ENCODE peak calls at places on chromosomes 7 and 10, in six cellular contexts. One of them, this sample, is unnamed.

GRCh38 chr7:96143495-96144259 is 178.2 kb downstream of the SLC25A13 start:
- DNase-seq in CD8-positive, alpha-beta T cell: no peak
- DNase-seq in activated CD4-positive, alpha-beta T cell treated with anti-CD3 and anti-CD28 coated beads, Interleukin-2, amount 50 U/mL, for 48 hours: no peak
- DNase-seq in activated CD8-positive, alpha-beta memory T cell treated with anti-CD3 and anti-CD28 coated beads for 48 hours: no peak
- DNase-seq in neural progenitor cell: peak
- DNase-seq in fibroblast of the aortic adventitia: no peak
- DNase-seq in this sample: no peak

GRCh38 chr10:42783181-42783549 is 570 bp downstream of the BMS1 start:
- DNase-seq in fibroblast of the aortic adventitia: peak
- DNase-seq in neural progenitor cell: peak
- DNase-seq in activated CD8-positive, alpha-beta memory T cell treated with anti-CD3 and anti-CD28 coated beads for 48 hours: no peak
- DNase-seq in activated CD4-positive, alpha-beta T cell treated with anti-CD3 and anti-CD28 coated beads, Interleukin-2, amount 50 U/mL, for 48 hours: peak
- DNase-seq in CD8-positive, alpha-beta T cell: no peak
- DNase-seq in this sample: peak

GRCh38 chr7:31336202-31337035 is 4.1 kb downstream of the NEUROD6 start:
- DNase-seq in activated CD4-positive, alpha-beta T cell treated with anti-CD3 and anti-CD28 coated beads, Interleukin-2, amount 50 U/mL, for 48 hours: no peak
- DNase-seq in neural progenitor cell: peak
- DNase-seq in activated CD8-positive, alpha-beta memory T cell treated with anti-CD3 and anti-CD28 coated beads for 48 hours: no peak
- DNase-seq in CD8-positive, alpha-beta T cell: no peak
- DNase-seq in fibroblast of the aortic adventitia: no peak
- DNase-seq in this sample: no peak

GRCh38 chr10:71246591-71247143 is 34.3 kb downstream of the UNC5B start:
- DNase-seq in fibroblast of the aortic adventitia: no peak
- DNase-seq in activated CD4-positive, alpha-beta T cell treated with anti-CD3 and anti-CD28 coated beads, Interleukin-2, amount 50 U/mL, for 48 hours: no peak
- DNase-seq in activated CD8-positive, alpha-beta memory T cell treated with anti-CD3 and anti-CD28 coated beads for 48 hours: no peak
- DNase-seq in CD8-positive, alpha-beta T cell: no peak
- DNase-seq in neural progenitor cell: no peak
- DNase-seq in this sample: no peak

GRCh38 chr10:14052926-14053325 is 277.8 kb downstream of the FRMD4A start:
- DNase-seq in neural progenitor cell: no peak
- DNase-seq in CD8-positive, alpha-beta T cell: no peak
- DNase-seq in activated CD4-positive, alpha-beta T cell treated with anti-CD3 and anti-CD28 coated beads, Interleukin-2, amount 50 U/mL, for 48 hours: no peak
- DNase-seq in activated CD8-positive, alpha-beta memory T cell treated with anti-CD3 and anti-CD28 coated beads for 48 hours: no peak
- DNase-seq in fibroblast of the aortic adventitia: no peak
- DNase-seq in this sample: no peak

GRCh38 chr10:62018141-62018911 is 116.8 kb downstream of the ARID5B start:
- DNase-seq in fibroblast of the aortic adventitia: no peak
- DNase-seq in CD8-positive, alpha-beta T cell: no peak
- DNase-seq in neural progenitor cell: no peak
- DNase-seq in activated CD4-positive, alpha-beta T cell treated with anti-CD3 and anti-CD28 coated beads, Interleukin-2, amount 50 U/mL, for 48 hours: no peak
- DNase-seq in activated CD8-positive, alpha-beta memory T cell treated with anti-CD3 and anti-CD28 coated beads for 48 hours: no peak
- DNase-seq in this sample: no peak

GRCh38 chr7:149284343-149284742 is 22.3 kb downstream of the ZNF783 start:
- DNase-seq in activated CD8-positive, alpha-beta memory T cell treated with anti-CD3 and anti-CD28 coated beads for 48 hours: no peak
- DNase-seq in neural progenitor cell: no peak
- DNase-seq in fibroblast of the aortic adventitia: no peak
- DNase-seq in activated CD4-positive, alpha-beta T cell treated with anti-CD3 and anti-CD28 coated beads, Interleukin-2, amount 50 U/mL, for 48 hours: no peak
- DNase-seq in CD8-positive, alpha-beta T cell: peak
- DNase-seq in this sample: no peak

GRCh38 chr10:122286872-122287271 is 15.8 kb downstream of the BTBD16 start:
- DNase-seq in fibroblast of the aortic adventitia: peak
- DNase-seq in CD8-positive, alpha-beta T cell: no peak
- DNase-seq in activated CD8-positive, alpha-beta memory T cell treated with anti-CD3 and anti-CD28 coated beads for 48 hours: no peak
- DNase-seq in neural progenitor cell: peak
- DNase-seq in activated CD4-positive, alpha-beta T cell treated with anti-CD3 and anti-CD28 coated beads, Interleukin-2, amount 50 U/mL, for 48 hours: no peak
- DNase-seq in this sample: no peak

GRCh38 chr7:55185941-55186609 is 167.3 kb downstream of the EGFR start:
- DNase-seq in CD8-positive, alpha-beta T cell: no peak
- DNase-seq in fibroblast of the aortic adventitia: peak
- DNase-seq in activated CD4-positive, alpha-beta T cell treated with anti-CD3 and anti-CD28 coated beads, Interleukin-2, amount 50 U/mL, for 48 hours: no peak
- DNase-seq in neural progenitor cell: no peak
- DNase-seq in activated CD8-positive, alpha-beta memory T cell treated with anti-CD3 and anti-CD28 coated beads for 48 hours: no peak
- DNase-seq in this sample: no peak

GRCh38 chr7:97818066-97818663 is 54.0 kb downstream of the ASNS start:
- DNase-seq in CD8-positive, alpha-beta T cell: no peak
- DNase-seq in fibroblast of the aortic adventitia: no peak
- DNase-seq in neural progenitor cell: no peak
- DNase-seq in activated CD8-positive, alpha-beta memory T cell treated with anti-CD3 and anti-CD28 coated beads for 48 hours: no peak
- DNase-seq in activated CD4-positive, alpha-beta T cell treated with anti-CD3 and anti-CD28 coated beads, Interleukin-2, amount 50 U/mL, for 48 hours: no peak
- DNase-seq in this sample: no peak

GRCh38 chr7:149209518-149210269 is 14.3 kb downstream of the ZNF282 start:
- DNase-seq in CD8-positive, alpha-beta T cell: peak
- DNase-seq in fibroblast of the aortic adventitia: peak
- DNase-seq in activated CD8-positive, alpha-beta memory T cell treated with anti-CD3 and anti-CD28 coated beads for 48 hours: peak
- DNase-seq in activated CD4-positive, alpha-beta T cell treated with anti-CD3 and anti-CD28 coated beads, Interleukin-2, amount 50 U/mL, for 48 hours: peak
- DNase-seq in neural progenitor cell: peak
- DNase-seq in this sample: peak

GRCh38 chr7:120806669-120807068 is 51.3 kb downstream of the TSPAN12 start:
- DNase-seq in activated CD8-positive, alpha-beta memory T cell treated with anti-CD3 and anti-CD28 coated beads for 48 hours: no peak
- DNase-seq in CD8-positive, alpha-beta T cell: no peak
- DNase-seq in fibroblast of the aortic adventitia: no peak
- DNase-seq in activated CD4-positive, alpha-beta T cell treated with anti-CD3 and anti-CD28 coated beads, Interleukin-2, amount 50 U/mL, for 48 hours: no peak
- DNase-seq in neural progenitor cell: no peak
- DNase-seq in this sample: no peak

GRCh38 chr10:16611037-16611436 is 89.4 kb upstream of the C1QL3 start:
- DNase-seq in neural progenitor cell: no peak
- DNase-seq in CD8-positive, alpha-beta T cell: no peak
- DNase-seq in activated CD8-positive, alpha-beta memory T cell treated with anti-CD3 and anti-CD28 coated beads for 48 hours: no peak
- DNase-seq in fibroblast of the aortic adventitia: no peak
- DNase-seq in activated CD4-positive, alpha-beta T cell treated with anti-CD3 and anti-CD28 coated beads, Interleukin-2, amount 50 U/mL, for 48 hours: no peak
- DNase-seq in this sample: no peak

GRCh38 chr10:29590598-29591415 is 44.0 kb downstream of the SVIL start:
- DNase-seq in fibroblast of the aortic adventitia: peak
- DNase-seq in activated CD8-positive, alpha-beta memory T cell treated with anti-CD3 and anti-CD28 coated beads for 48 hours: no peak
- DNase-seq in neural progenitor cell: peak
- DNase-seq in CD8-positive, alpha-beta T cell: no peak
- DNase-seq in activated CD4-positive, alpha-beta T cell treated with anti-CD3 and anti-CD28 coated beads, Interleukin-2, amount 50 U/mL, for 48 hours: no peak
- DNase-seq in this sample: no peak

GRCh38 chr10:974038-974784 is 14.0 kb upstream of the GTPBP4 start:
- DNase-seq in activated CD4-positive, alpha-beta T cell treated with anti-CD3 and anti-CD28 coated beads, Interleukin-2, amount 50 U/mL, for 48 hours: no peak
- DNase-seq in activated CD8-positive, alpha-beta memory T cell treated with anti-CD3 and anti-CD28 coated beads for 48 hours: no peak
- DNase-seq in CD8-positive, alpha-beta T cell: no peak
- DNase-seq in fibroblast of the aortic adventitia: peak
- DNase-seq in neural progenitor cell: no peak
- DNase-seq in this sample: no peak

GRCh38 chr7:91286432-91286831 is 22.2 kb downstream of the FZD1 start:
- DNase-seq in fibroblast of the aortic adventitia: no peak
- DNase-seq in CD8-positive, alpha-beta T cell: no peak
- DNase-seq in activated CD4-positive, alpha-beta T cell treated with anti-CD3 and anti-CD28 coated beads, Interleukin-2, amount 50 U/mL, for 48 hours: no peak
- DNase-seq in neural progenitor cell: peak
- DNase-seq in activated CD8-positive, alpha-beta memory T cell treated with anti-CD3 and anti-CD28 coated beads for 48 hours: no peak
- DNase-seq in this sample: no peak

GRCh38 chr7:29479606-29480200 is 83.9 kb upstream of the PRR15 start:
- DNase-seq in fibroblast of the aortic adventitia: peak
- DNase-seq in neural progenitor cell: peak
- DNase-seq in activated CD4-positive, alpha-beta T cell treated with anti-CD3 and anti-CD28 coated beads, Interleukin-2, amount 50 U/mL, for 48 hours: no peak
- DNase-seq in activated CD8-positive, alpha-beta memory T cell treated with anti-CD3 and anti-CD28 coated beads for 48 hours: no peak
- DNase-seq in CD8-positive, alpha-beta T cell: no peak
- DNase-seq in this sample: no peak

GRCh38 chr7:9937944-9938631 is 1035.6 kb upstream of the PHF14 start:
- DNase-seq in fibroblast of the aortic adventitia: no peak
- DNase-seq in neural progenitor cell: no peak
- DNase-seq in activated CD4-positive, alpha-beta T cell treated with anti-CD3 and anti-CD28 coated beads, Interleukin-2, amount 50 U/mL, for 48 hours: no peak
- DNase-seq in CD8-positive, alpha-beta T cell: no peak
- DNase-seq in activated CD8-positive, alpha-beta memory T cell treated with anti-CD3 and anti-CD28 coated beads for 48 hours: no peak
- DNase-seq in this sample: no peak

GRCh38 chr10:74836855-74837254 is 10.5 kb downstream of the KAT6B start:
- DNase-seq in activated CD4-positive, alpha-beta T cell treated with anti-CD3 and anti-CD28 coated beads, Interleukin-2, amount 50 U/mL, for 48 hours: no peak
- DNase-seq in activated CD8-positive, alpha-beta memory T cell treated with anti-CD3 and anti-CD28 coated beads for 48 hours: no peak
- DNase-seq in neural progenitor cell: no peak
- DNase-seq in fibroblast of the aortic adventitia: no peak
- DNase-seq in CD8-positive, alpha-beta T cell: no peak
- DNase-seq in this sample: no peak

GRCh38 chr10:124093076-124093773 is at the start of gene CHST15:
- DNase-seq in fibroblast of the aortic adventitia: peak
- DNase-seq in CD8-positive, alpha-beta T cell: no peak
- DNase-seq in neural progenitor cell: peak
- DNase-seq in activated CD4-positive, alpha-beta T cell treated with anti-CD3 and anti-CD28 coated beads, Interleukin-2, amount 50 U/mL, for 48 hours: no peak
- DNase-seq in activated CD8-positive, alpha-beta memory T cell treated with anti-CD3 and anti-CD28 coated beads for 48 hours: no peak
- DNase-seq in this sample: no peak

GRCh38 chr10:103690281-103690680 is 165.1 kb downstream of the SH3PXD2A start:
- DNase-seq in fibroblast of the aortic adventitia: peak
- DNase-seq in activated CD8-positive, alpha-beta memory T cell treated with anti-CD3 and anti-CD28 coated beads for 48 hours: no peak
- DNase-seq in CD8-positive, alpha-beta T cell: no peak
- DNase-seq in activated CD4-positive, alpha-beta T cell treated with anti-CD3 and anti-CD28 coated beads, Interleukin-2, amount 50 U/mL, for 48 hours: no peak
- DNase-seq in neural progenitor cell: no peak
- DNase-seq in this sample: no peak

GRCh38 chr7:16422100-16422430 is 727 bp upstream of the CRPPA start:
- DNase-seq in activated CD4-positive, alpha-beta T cell treated with anti-CD3 and anti-CD28 coated beads, Interleukin-2, amount 50 U/mL, for 48 hours: no peak
- DNase-seq in CD8-positive, alpha-beta T cell: no peak
- DNase-seq in neural progenitor cell: no peak
- DNase-seq in fibroblast of the aortic adventitia: peak
- DNase-seq in activated CD8-positive, alpha-beta memory T cell treated with anti-CD3 and anti-CD28 coated beads for 48 hours: no peak
- DNase-seq in this sample: no peak

GRCh38 chr10:35195361-35196306 is 69.0 kb downstream of the CREM start:
- DNase-seq in neural progenitor cell: peak
- DNase-seq in fibroblast of the aortic adventitia: peak
- DNase-seq in activated CD4-positive, alpha-beta T cell treated with anti-CD3 and anti-CD28 coated beads, Interleukin-2, amount 50 U/mL, for 48 hours: peak
- DNase-seq in CD8-positive, alpha-beta T cell: peak
- DNase-seq in activated CD8-positive, alpha-beta memory T cell treated with anti-CD3 and anti-CD28 coated beads for 48 hours: peak
- DNase-seq in this sample: peak

GRCh38 chr10:103062854-103063642 is 130.0 kb downstream of the NT5C2 start:
- DNase-seq in CD8-positive, alpha-beta T cell: no peak
- DNase-seq in neural progenitor cell: no peak
- DNase-seq in fibroblast of the aortic adventitia: no peak
- DNase-seq in activated CD8-positive, alpha-beta memory T cell treated with anti-CD3 and anti-CD28 coated beads for 48 hours: no peak
- DNase-seq in activated CD4-positive, alpha-beta T cell treated with anti-CD3 and anti-CD28 coated beads, Interleukin-2, amount 50 U/mL, for 48 hours: no peak
- DNase-seq in this sample: no peak

GRCh38 chr10:59971915-59972314 is 65.6 kb upstream of the CCDC6 start:
- DNase-seq in neural progenitor cell: peak
- DNase-seq in activated CD8-positive, alpha-beta memory T cell treated with anti-CD3 and anti-CD28 coated beads for 48 hours: no peak
- DNase-seq in fibroblast of the aortic adventitia: peak
- DNase-seq in CD8-positive, alpha-beta T cell: no peak
- DNase-seq in activated CD4-positive, alpha-beta T cell treated with anti-CD3 and anti-CD28 coated beads, Interleukin-2, amount 50 U/mL, for 48 hours: no peak
- DNase-seq in this sample: no peak

GRCh38 chr7:129188372-129188891 is at the start of gene SMO:
- DNase-seq in fibroblast of the aortic adventitia: no peak
- DNase-seq in activated CD8-positive, alpha-beta memory T cell treated with anti-CD3 and anti-CD28 coated beads for 48 hours: no peak
- DNase-seq in neural progenitor cell: peak
- DNase-seq in activated CD4-positive, alpha-beta T cell treated with anti-CD3 and anti-CD28 coated beads, Interleukin-2, amount 50 U/mL, for 48 hours: no peak
- DNase-seq in CD8-positive, alpha-beta T cell: no peak
- DNase-seq in this sample: no peak

GRCh38 chr7:40700653-40701475 is 566.1 kb downstream of the SUGCT start:
- DNase-seq in activated CD4-positive, alpha-beta T cell treated with anti-CD3 and anti-CD28 coated beads, Interleukin-2, amount 50 U/mL, for 48 hours: peak
- DNase-seq in neural progenitor cell: no peak
- DNase-seq in CD8-positive, alpha-beta T cell: no peak
- DNase-seq in activated CD8-positive, alpha-beta memory T cell treated with anti-CD3 and anti-CD28 coated beads for 48 hours: no peak
- DNase-seq in fibroblast of the aortic adventitia: no peak
- DNase-seq in this sample: peak

GRCh38 chr10:70321233-70321632 is 37.4 kb upstream of the NPFFR1 start:
- DNase-seq in activated CD8-positive, alpha-beta memory T cell treated with anti-CD3 and anti-CD28 coated beads for 48 hours: no peak
- DNase-seq in activated CD4-positive, alpha-beta T cell treated with anti-CD3 and anti-CD28 coated beads, Interleukin-2, amount 50 U/mL, for 48 hours: no peak
- DNase-seq in neural progenitor cell: no peak
- DNase-seq in fibroblast of the aortic adventitia: no peak
- DNase-seq in CD8-positive, alpha-beta T cell: no peak
- DNase-seq in this sample: no peak

GRCh38 chr7:65722361-65722792 is 150.5 kb upstream of the VKORC1L1 start:
- DNase-seq in neural progenitor cell: peak
- DNase-seq in activated CD8-positive, alpha-beta memory T cell treated with anti-CD3 and anti-CD28 coated beads for 48 hours: peak
- DNase-seq in fibroblast of the aortic adventitia: peak
- DNase-seq in activated CD4-positive, alpha-beta T cell treated with anti-CD3 and anti-CD28 coated beads, Interleukin-2, amount 50 U/mL, for 48 hours: peak
- DNase-seq in CD8-positive, alpha-beta T cell: peak
- DNase-seq in this sample: peak

GRCh38 chr10:28328346-28328745 is 25.5 kb upstream of the MPP7 start:
- DNase-seq in fibroblast of the aortic adventitia: no peak
- DNase-seq in activated CD4-positive, alpha-beta T cell treated with anti-CD3 and anti-CD28 coated beads, Interleukin-2, amount 50 U/mL, for 48 hours: no peak
- DNase-seq in CD8-positive, alpha-beta T cell: no peak
- DNase-seq in activated CD8-positive, alpha-beta memory T cell treated with anti-CD3 and anti-CD28 coated beads for 48 hours: no peak
- DNase-seq in neural progenitor cell: no peak
- DNase-seq in this sample: no peak

GRCh38 chr10:53379951-53380350 is 607.4 kb upstream of the MBL2 start:
- DNase-seq in fibroblast of the aortic adventitia: no peak
- DNase-seq in CD8-positive, alpha-beta T cell: no peak
- DNase-seq in neural progenitor cell: no peak
- DNase-seq in activated CD8-positive, alpha-beta memory T cell treated with anti-CD3 and anti-CD28 coated beads for 48 hours: no peak
- DNase-seq in activated CD4-positive, alpha-beta T cell treated with anti-CD3 and anti-CD28 coated beads, Interleukin-2, amount 50 U/mL, for 48 hours: no peak
- DNase-seq in this sample: no peak

GRCh38 chr10:5477948-5478693 is 21.2 kb downstream of the CALML5 start:
- DNase-seq in CD8-positive, alpha-beta T cell: no peak
- DNase-seq in activated CD4-positive, alpha-beta T cell treated with anti-CD3 and anti-CD28 coated beads, Interleukin-2, amount 50 U/mL, for 48 hours: no peak
- DNase-seq in neural progenitor cell: no peak
- DNase-seq in activated CD8-positive, alpha-beta memory T cell treated with anti-CD3 and anti-CD28 coated beads for 48 hours: no peak
- DNase-seq in fibroblast of the aortic adventitia: no peak
- DNase-seq in this sample: no peak

GRCh38 chr10:114477285-114477684 is 73.0 kb upstream of the AFAP1L2 start:
- DNase-seq in activated CD8-positive, alpha-beta memory T cell treated with anti-CD3 and anti-CD28 coated beads for 48 hours: no peak
- DNase-seq in fibroblast of the aortic adventitia: peak
- DNase-seq in neural progenitor cell: no peak
- DNase-seq in CD8-positive, alpha-beta T cell: no peak
- DNase-seq in activated CD4-positive, alpha-beta T cell treated with anti-CD3 and anti-CD28 coated beads, Interleukin-2, amount 50 U/mL, for 48 hours: no peak
- DNase-seq in this sample: no peak

This sample was measured in T-helper 2 cell treated with Interferon-gamma antibody and Interleukin-4, amounts not matched to agents 5 μg/mL and 100 μg/mL, for 36 hours.